ENCODE peak calls at places on chromosomes 5 and 9, in nine cellular contexts. U is hepatic stellate cell; B is tibial nerve; Y is brain microvascular endothelial cell; V is RWPE1; K is amniotic epithelial cell; F is hepatocyte; Z is effector memory CD4-positive, alpha-beta T cell; M is naive thymus-derived CD4-positive, alpha-beta T cell. N is an unnamed sample.

GRCh38 chr5:131513780-131514179 is 121.2 kb downstream of the RAPGEF6 start:
- DNase-seq in Z (no peak), V (no peak), Y (no peak), B (no peak), M (no peak), U (no peak), K (no peak), F (no peak), N (no peak)

GRCh38 chr5:109695005-109695926 is 5.5 kb downstream of the MAN2A1 start:
- DNase-seq in U (no peak), V (no peak), Z (no peak), F (no peak), M (no peak), B (no peak), Y (no peak), K (no peak), N (no peak)

GRCh38 chr5:123610665-123611406 is 98.9 kb downstream of the CSNK1G3 start:
- DNase-seq in F (peak), Z (no peak), K (peak), V (peak), B (no peak), U (peak), M (peak), Y (peak), N (peak)

GRCh38 chr9:137970686-137971476 is 93.3 kb downstream of the CACNA1B start:
- DNase-seq in Z (no peak), Y (no peak), K (no peak), B (no peak), V (no peak), M (no peak), U (no peak), F (peak), N (no peak)

GRCh38 chr5:171826132-171826531 is 40.5 kb downstream of the SMIM23 start:
- DNase-seq in V (no peak), F (no peak), K (no peak), M (no peak), Z (no peak), U (no peak), Y (peak), B (no peak), N (no peak)

GRCh38 chr5:16066810-16067209 is 112.8 kb downstream of the MARCHF11 start:
- DNase-seq in K (no peak), Y (no peak), U (no peak), Z (no peak), V (no peak), F (no peak), B (no peak), M (no peak), N (no peak)

GRCh38 chr9:126788631-126789349 is 16.1 kb upstream of the ZBTB43 start:
- DNase-seq in K (peak), U (no peak), M (no peak), B (no peak), Z (no peak), V (peak), F (peak), Y (peak), N (peak)

GRCh38 chr5:1777281-1778137 is 22.1 kb downstream of the MRPL36 start:
- DNase-seq in Z (no peak), M (no peak), Y (no peak), V (no peak), B (no peak), K (no peak), U (no peak), F (no peak), N (no peak)

GRCh38 chr9:134636142-134636507 is 5.5 kb upstream of the COL5A1 start:
- DNase-seq in Z (no peak), B (no peak), M (no peak), V (no peak), U (no peak), K (no peak), Y (no peak), F (no peak), N (no peak)

GRCh38 chr5:102090770-102091169 is 205.3 kb downstream of the SLCO4C1 start:
- DNase-seq in K (no peak), U (no peak), F (peak), M (no peak), Z (no peak), V (no peak), Y (no peak), B (no peak), N (no peak)

GRCh38 chr9:136052433-136052880 is 42.6 kb downstream of the NACC2 start:
- DNase-seq in B (no peak), F (peak), K (no peak), V (peak), Z (no peak), U (peak), M (no peak), Y (no peak), N (no peak)

GRCh38 chr5:141785135-141785534 is 93.1 kb downstream of the PCDH1 start:
- DNase-seq in F (no peak), V (peak), K (no peak), B (no peak), Z (no peak), M (no peak), Y (no peak), U (no peak), N (no peak)

GRCh38 chr9:32627394-32627954 is 8.0 kb downstream of the TAF1L start:
- DNase-seq in B (no peak), F (no peak), K (no peak), V (peak), Z (no peak), M (no peak), U (no peak), Y (no peak), N (no peak)

GRCh38 chr9:128073260-128073886 is 5.3 kb downstream of the SLC25A25 start:
- DNase-seq in U (no peak), M (no peak), Y (no peak), B (no peak), Z (no peak), F (no peak), V (no peak), K (peak), N (no peak)

GRCh38 chr5:58455066-58455465 is 4.8 kb downstream of the PLK2 start:
- DNase-seq in K (no peak), V (no peak), F (no peak), M (no peak), U (no peak), B (no peak), Y (no peak), Z (no peak), N (no peak)

GRCh38 chr9:38208206-38208901 is 139.3 kb upstream of the SHB start:
- DNase-seq in Y (no peak), F (peak), K (peak), Z (no peak), B (no peak), U (no peak), V (no peak), M (no peak), N (no peak)

GRCh38 chr5:1468247-1468612 is 23.0 kb upstream of the SLC6A3 start:
- DNase-seq in V (no peak), B (no peak), F (peak), Z (no peak), K (no peak), M (peak), Y (no peak), U (peak), N (no peak)

GRCh38 chr5:76319673-76320072 is 83.4 kb upstream of the IQGAP2 start:
- DNase-seq in Z (no peak), K (no peak), B (no peak), F (no peak), V (no peak), U (no peak), Y (no peak), M (no peak), N (no peak)

GRCh38 chr9:113963017-113963620 is 87.0 kb downstream of the ZNF618 start:
- DNase-seq in Y (peak), Z (no peak), M (no peak), B (no peak), F (peak), U (peak), K (peak), V (peak), N (peak)

GRCh38 chr9:2363138-2363745 is 258.3 kb upstream of the VLDLR start:
- DNase-seq in U (no peak), B (no peak), K (no peak), F (no peak), M (no peak), Y (no peak), V (no peak), Z (no peak), N (no peak)

GRCh38 chr5:34915139-34915855 is at the start of the genes BRIX1 and RAD1:
- DNase-seq in Y (peak), F (peak), V (peak), Z (peak), K (peak), M (peak), B (peak), U (peak), N (peak)

GRCh38 chr9:134188421-134189166 is 24.2 kb upstream of the RNU6ATAC start:
- DNase-seq in V (no peak), K (no peak), U (no peak), Z (no peak), B (peak), M (no peak), F (no peak), Y (no peak), N (no peak)

GRCh38 chr5:107853031-107853430 is 182.3 kb upstream of the EFNA5 start:
- DNase-seq in K (no peak), U (no peak), B (no peak), F (no peak), M (no peak), V (no peak), Y (no peak), Z (no peak), N (no peak)

GRCh38 chr9:121249563-121249962 is 18.4 kb upstream of the GSN start:
- DNase-seq in M (no peak), V (no peak), U (no peak), K (no peak), Z (no peak), F (no peak), B (no peak), Y (no peak), N (no peak)

GRCh38 chr9:94656190-94656589 is 16.9 kb upstream of the FBP1 start:
- DNase-seq in Y (no peak), Z (no peak), U (no peak), F (no peak), K (peak), V (no peak), M (peak), B (no peak), N (no peak)

GRCh38 chr9:89494199-89494598 is 3.7 kb downstream of the SEMA4D start:
- DNase-seq in V (no peak), Z (no peak), K (no peak), Y (no peak), F (no peak), M (no peak), B (no peak), U (no peak), N (no peak)

GRCh38 chr9:105065119-105066088 is 137.4 kb upstream of the ABCA1 start:
- DNase-seq in Y (no peak), K (peak), V (no peak), B (no peak), M (no peak), U (no peak), Z (no peak), F (peak), N (no peak)

GRCh38 chr9:98129451-98129881 is 10.4 kb upstream of the TRIM14 start:
- DNase-seq in F (no peak), U (no peak), K (no peak), Z (no peak), V (no peak), B (no peak), M (no peak), Y (peak), N (no peak)

GRCh38 chr9:136159851-136160250 is 41.2 kb upstream of the TMEM250 start:
- DNase-seq in F (no peak), B (no peak), K (no peak), M (no peak), U (no peak), V (no peak), Y (no peak), Z (no peak), N (no peak)

GRCh38 chr9:126947529-126947928 is 32.9 kb downstream of the RALGPS1 start:
- DNase-seq in Y (no peak), Z (no peak), M (peak), F (no peak), V (peak), K (no peak), B (no peak), U (no peak), N (no peak)

GRCh38 chr9:28774433-28775029 is 1201.2 kb upstream of the C9orf72 start:
- DNase-seq in F (peak), Y (no peak), V (peak), M (no peak), Z (no peak), K (peak), U (peak), B (no peak), N (peak)

GRCh38 chr9:14692536-14692917 is 705 bp downstream of the ZDHHC21 start:
- DNase-seq in V (no peak), Z (no peak), K (no peak), U (peak), Y (no peak), F (no peak), B (no peak), M (no peak), N (no peak)

GRCh38 chr9:26744362-26744965 is 148.1 kb downstream of the CAAP1 start:
- DNase-seq in K (peak), Z (no peak), Y (no peak), B (no peak), M (peak), F (peak), U (no peak), V (no peak), N (peak)

GRCh38 chr9:138071731-138072130 is 194.1 kb downstream of the CACNA1B start:
- DNase-seq in Y (no peak), Z (no peak), U (no peak), K (no peak), B (no peak), V (no peak), F (no peak), M (no peak), N (no peak)

GRCh38 chr9:135043345-135043744 is 44.1 kb upstream of the OLFM1 start:
- DNase-seq in K (no peak), M (no peak), V (no peak), F (no peak), B (no peak), Z (no peak), Y (no peak), U (no peak), N (no peak)

N was measured in astrocyte of the spinal cord.